ENCODE peak calls at places on chromosomes 3 and 15, in eight cellular contexts. U is sigmoid colon, F is Peyer's patch, G is transverse colon, K is fibroblast of lung, V is stomach, E is tibial nerve, P is lower lobe of right lung. B is an unnamed sample.

GRCh38 chr15:78394981-78395619 is 42.9 kb upstream of the IREB2 start:
- DNase-seq in E (peak; percentile 22), K (no peak), G (no peak), F (no peak), U (no peak), V (peak; percentile 13), P (no peak), B (no peak)

GRCh38 chr15:63015618-63016017 is 26.9 kb upstream of the TPM1 start:
- DNase-seq in P (no peak), V (no peak), U (peak; percentile 75), G (no peak), F (peak; percentile 51), K (peak; percentile 78), E (peak; percentile 68), B (peak; percentile 31)

GRCh38 chr15:68550498-68551295 is 28.1 kb upstream of the CORO2B start:
- DNase-seq in K (peak; percentile 31), P (peak; percentile 76), G (peak; percentile 78), E (peak; percentile 94), V (peak; percentile 82), F (peak; percentile 92), U (peak; percentile 84), B (peak; percentile 74)

GRCh38 chr3:119570229-119570628 is 9.1 kb upstream of the ADPRH start:
- DNase-seq in V (no peak), E (no peak), F (no peak), P (no peak), G (no peak), U (no peak), K (no peak), B (no peak)

GRCh38 chr3:11514191-11514770 is 129.4 kb downstream of the VGLL4 start:
- DNase-seq in V (peak; percentile 48), F (no peak), K (peak; percentile 97), P (no peak), E (no peak), U (peak; percentile 62), G (no peak), B (peak; percentile 53)

GRCh38 chr3:46632792-46633191 is 20.5 kb downstream of the FAM240A start:
- DNase-seq in F (no peak), G (no peak), E (no peak), K (no peak), P (no peak), U (no peak), V (no peak), B (no peak)

GRCh38 chr3:169456900-169457299 is 206.6 kb downstream of the MECOM start:
- DNase-seq in U (no peak), E (no peak), G (no peak), P (no peak), F (no peak), V (no peak), K (no peak), B (no peak)

GRCh38 chr3:64188810-64189560 is 36.3 kb downstream of the PRICKLE2 start:
- DNase-seq in P (no peak), U (peak; percentile 76), F (no peak), V (no peak), E (no peak), G (no peak), K (peak; percentile 96), B (peak; percentile 55)

GRCh38 chr3:51099794-51100542 is 285.1 kb upstream of the MANF start:
- DNase-seq in U (no peak), P (no peak), K (peak; percentile 44), E (peak; percentile 64), G (peak; percentile 50), V (peak; percentile 72), F (peak; percentile 50), B (no peak)

GRCh38 chr3:123700791-123701712 is 116.2 kb upstream of the HACD2 start:
- DNase-seq in F (no peak), P (no peak), V (no peak), U (peak; percentile 95), G (peak; percentile 57), K (no peak), E (no peak), B (peak; percentile 93)

GRCh38 chr15:60708684-60709083 is 229.7 kb upstream of the ICE2 start:
- DNase-seq in U (no peak), V (no peak), P (no peak), G (no peak), E (no peak), F (no peak), K (peak; percentile 91), B (no peak)

GRCh38 chr3:20668411-20668810 is 482.4 kb upstream of the SGO1 start:
- DNase-seq in F (no peak), K (peak; percentile 54), V (no peak), E (no peak), P (no peak), G (no peak), U (no peak), B (no peak)

GRCh38 chr15:67049351-67050044 is 15.9 kb upstream of the SMAD3 start:
- DNase-seq in F (no peak), K (peak; percentile 96), P (no peak), U (peak; percentile 46), E (no peak), G (peak; percentile 27), V (no peak), B (no peak)
- H3K27ac ChIP-seq in F (peak overlapping the region; percentile 49), K (peak overlapping the region; percentile 88), P (peak overlapping the region; percentile 83), U (peak overlapping the region; percentile 58), E (peak overlapping the region; percentile 71), G (peak overlapping the region; percentile 88), V (peak overlapping the region; percentile 96), B (peak overlapping the region; percentile 58)

GRCh38 chr3:34033840-34034239 is 235.4 kb downstream of the PDCD6IP start:
- DNase-seq in U (no peak), V (no peak), K (no peak), E (no peak), G (no peak), P (no peak), F (no peak), B (no peak)

GRCh38 chr3:34034840-34035239 is 236.4 kb downstream of the PDCD6IP start:
- DNase-seq in V (no peak), E (no peak), K (no peak), G (no peak), P (no peak), F (no peak), U (no peak), B (no peak)

GRCh38 chr3:34035775-34036174 is 237.3 kb downstream of the PDCD6IP start:
- DNase-seq in E (no peak), P (no peak), G (no peak), V (no peak), F (no peak), U (no peak), K (no peak), B (no peak)

GRCh38 chr3:34037263-34037662 is 238.8 kb downstream of the PDCD6IP start:
- DNase-seq in E (no peak), K (no peak), U (no peak), P (no peak), G (no peak), F (no peak), V (no peak), B (no peak)

GRCh38 chr3:34038131-34038530 is 239.7 kb downstream of the PDCD6IP start:
- DNase-seq in F (no peak), K (no peak), E (no peak), G (no peak), V (no peak), U (no peak), P (no peak), B (no peak)
- TF ChIP-seq CTCF in F (no peak), K (no peak), E (no peak), G (no peak), V (no peak), U (no peak), P (no peak), B (no peak)

DNA sequence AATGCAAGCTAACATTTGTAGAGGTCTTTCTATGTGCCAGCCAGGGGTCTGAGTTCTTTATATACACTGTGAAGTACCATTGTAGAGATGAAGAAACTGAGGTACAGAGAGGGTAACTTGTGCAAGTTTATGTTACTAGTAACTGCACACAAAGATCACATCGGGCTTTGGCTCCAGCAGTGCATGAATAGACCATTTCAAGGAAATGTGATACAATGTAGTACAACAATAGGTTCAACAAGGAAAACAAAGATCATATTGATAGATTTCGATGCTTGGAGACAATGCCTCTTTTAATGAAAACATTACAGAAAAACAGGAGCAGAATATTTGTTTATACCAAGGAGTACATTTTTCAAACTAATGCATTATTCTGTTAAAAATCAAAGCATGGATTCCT is 115.3 kb downstream of the POLR2M start:
- DNase-seq in V (no peak), P (no peak), U (no peak), F (no peak), E (no peak), K (no peak), G (no peak), B (no peak)
- H3K27ac ChIP-seq in V (no peak overlapping the region), P (no peak overlapping the region), U (no peak overlapping the region), F (no peak overlapping the region), E (no peak overlapping the region), K (no peak overlapping the region), G (no peak overlapping the region), B (no peak overlapping the region)

DNA sequence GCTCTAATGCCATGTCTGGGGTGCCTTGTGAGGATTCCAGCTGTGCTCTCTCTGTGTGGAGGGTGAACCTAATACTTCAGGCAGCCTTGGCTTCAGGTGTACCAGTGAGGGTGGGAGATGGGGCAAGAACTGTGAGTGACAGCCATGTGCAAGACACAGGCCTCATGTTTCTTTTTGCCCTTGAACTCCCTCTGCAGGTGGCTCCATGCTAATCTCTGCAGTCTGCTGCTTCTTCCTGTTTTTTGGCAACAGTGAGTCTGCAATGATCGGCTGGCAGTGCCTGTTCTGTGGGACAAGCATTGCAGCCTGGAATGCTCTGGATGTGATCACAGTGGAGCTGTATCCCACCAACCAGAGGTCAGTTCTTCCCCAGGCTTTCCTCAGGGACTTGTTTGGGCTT is 189.3 kb downstream of the SV2B start:
- DNase-seq in U (no peak), P (no peak), V (no peak), F (no peak), G (no peak), K (no peak), E (no peak), B (no peak)
- TF ChIP-seq CTCF in U (no peak), P (peak; percentile 15), V (no peak), F (no peak), G (no peak), K (no peak), E (no peak), B (no peak)

GRCh38 chr15:85587707-85588441 is 206.9 kb downstream of the KLHL25 start:
- DNase-seq in G (no peak), F (no peak), P (no peak), K (peak; percentile 89), E (no peak), U (no peak), V (no peak), B (no peak)
- H3K27ac ChIP-seq in G (peak overlapping the region; percentile 81), F (no peak overlapping the region), P (peak overlapping the region; percentile 75), K (no peak overlapping the region), E (peak overlapping the region; percentile 74), U (peak overlapping the region; percentile 25), V (peak overlapping the region; percentile 41), B (peak overlapping the region; percentile 69)

DNA sequence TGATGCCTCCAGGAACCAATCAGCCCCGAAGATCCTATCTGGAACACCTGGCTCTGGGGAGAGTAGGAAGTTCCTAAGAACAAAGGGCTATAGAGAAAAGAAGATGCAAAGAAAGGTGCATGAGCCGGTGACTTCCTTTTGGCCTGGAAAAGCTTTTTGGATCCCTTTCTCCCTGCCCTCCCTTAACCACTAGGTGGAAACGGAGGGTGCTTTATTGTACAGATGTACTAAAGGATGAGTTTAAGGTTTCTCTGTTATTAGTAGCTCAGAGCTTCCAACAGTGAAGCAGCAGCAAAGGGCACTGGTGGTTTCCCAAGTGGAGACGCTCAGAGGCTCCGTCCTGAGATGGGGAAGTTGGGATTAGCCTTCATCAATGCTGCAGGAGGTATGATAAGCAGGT is 6.0 kb upstream of the ADGRG7 start:
- DNase-seq in K (peak; percentile 10), U (no peak), E (no peak), G (no peak), P (no peak), V (no peak), F (no peak), B (no peak)
- TF ChIP-seq CTCF in K (peak; percentile 61), U (no peak), E (peak; percentile 20), G (no peak), P (peak; percentile 27), V (peak; percentile 35), F (peak; percentile 44), B (peak; percentile 42)

B was measured in uterus.